ENCODE peak calls at places on chromosomes 3 and 15, in five cellular contexts. W, V, Q, C and B are unnamed samples.

GRCh38 chr3:12049675-12050074 is 45.5 kb downstream of the SYN2 start:
- DNase-seq in W (no peak), V (no peak), C (peak), Q (no peak), B (no peak)

GRCh38 chr15:78837543-78837942 is 26.3 kb upstream of the ADAMTS7 start:
- DNase-seq in C (peak), V (no peak), W (no peak), Q (no peak), B (no peak)

GRCh38 chr3:58497074-58497473 is 5.2 kb downstream of the KCTD6 start:
- DNase-seq in Q (no peak), W (no peak), V (no peak), C (peak), B (no peak)

GRCh38 chr3:52341123-52341522 is 25.0 kb downstream of the DNAH1 start:
- DNase-seq in Q (no peak), W (no peak), V (no peak), C (no peak), B (no peak)

GRCh38 chr3:27345493-27345892 is 23.7 kb downstream of the NEK10 start:
- DNase-seq in C (no peak), W (no peak), V (no peak), Q (no peak), B (no peak)

GRCh38 chr3:111980716-111981456 is 2.1 kb downstream of the ABHD10 start:
- DNase-seq in C (no peak), W (no peak), V (no peak), Q (no peak), B (no peak)

GRCh38 chr15:90358124-90359033 is 6.3 kb downstream of the ZNF774 start:
- DNase-seq in C (no peak), Q (no peak), V (no peak), W (no peak), B (no peak)

GRCh38 chr3:141578197-141578596 is 91.4 kb downstream of the RASA2 start:
- DNase-seq in C (no peak), W (no peak), V (no peak), Q (no peak), B (no peak)

GRCh38 chr15:36429707-36430106 is 149.7 kb upstream of the CDIN1 start:
- DNase-seq in C (no peak), W (no peak), V (no peak), Q (no peak), B (no peak)

GRCh38 chr3:112865757-112866156 is 19.1 kb upstream of the CD200R1L start:
- DNase-seq in C (no peak), W (no peak), V (no peak), Q (no peak), B (no peak)

GRCh38 chr3:143835312-143835711 is 13.0 kb downstream of the SLC9A9 start:
- DNase-seq in Q (no peak), V (no peak), W (no peak), C (no peak), B (no peak)

GRCh38 chr3:120568624-120569023 is 27.5 kb upstream of the NDUFB4 start:
- DNase-seq in C (no peak), V (no peak), Q (no peak), W (no peak), B (no peak)

GRCh38 chr3:14274999-14275961 is 96.7 kb downstream of the LSM3 start:
- DNase-seq in C (peak), Q (no peak), V (no peak), W (no peak), B (no peak)

GRCh38 chr3:36678216-36679013 is 85.9 kb downstream of the DCLK3 start:
- DNase-seq in Q (no peak), W (no peak), C (no peak), V (no peak), B (no peak)

GRCh38 chr3:122609798-122610559 is 32.5 kb downstream of the PARP15 start:
- DNase-seq in V (no peak), C (no peak), W (no peak), Q (no peak), B (no peak)

GRCh38 chr3:58237238-58237939 is at the start of gene ABHD6:
- DNase-seq in Q (peak), C (peak), V (peak), W (no peak), B (peak)

GRCh38 chr3:135908737-135909136 is 56.8 kb upstream of the PPP2R3A start:
- DNase-seq in V (no peak), Q (no peak), C (no peak), W (no peak), B (no peak)

GRCh38 chr15:76060098-76060989 is 559 bp downstream of the TMEM266 start:
- DNase-seq in C (no peak), Q (no peak), V (no peak), W (no peak), B (no peak)

GRCh38 chr3:65342084-65342683 is 654.4 kb upstream of the ADAMTS9 start:
- DNase-seq in C (peak), V (no peak), W (no peak), Q (peak), B (peak)

GRCh38 chr3:23810342-23811116 is 4.8 kb downstream of the UBE2E1 start:
- DNase-seq in Q (peak), V (peak), W (no peak), C (peak), B (peak)

GRCh38 chr3:60120245-60120644 is 1070.4 kb upstream of the CFAP20DC start:
- DNase-seq in C (no peak), Q (no peak), V (no peak), W (no peak), B (no peak)

GRCh38 chr15:70478251-70478990 is 284.9 kb downstream of the UACA start:
- DNase-seq in V (no peak), Q (no peak), W (no peak), C (no peak), B (peak)

GRCh38 chr15:59313703-59314332 is 58.9 kb downstream of the MYO1E start:
- DNase-seq in W (no peak), Q (peak), C (no peak), V (no peak), B (no peak)

GRCh38 chr3:142213298-142213697 is 12.1 kb downstream of the GK5 start:
- DNase-seq in C (no peak), W (no peak), V (no peak), Q (no peak), B (no peak)

GRCh38 chr3:152225176-152225575 is 43.6 kb upstream of the MBNL1 start:
- DNase-seq in W (no peak), V (no peak), Q (no peak), C (no peak), B (no peak)

GRCh38 chr3:136277634-136278033 is 27.5 kb downstream of the PCCB start:
- DNase-seq in V (no peak), W (no peak), Q (peak), C (peak), B (no peak)

GRCh38 chr3:85821130-85821756 is 862.5 kb downstream of the CADM2 start:
- DNase-seq in W (no peak), C (peak), V (no peak), Q (no peak), B (no peak)

DNA sequence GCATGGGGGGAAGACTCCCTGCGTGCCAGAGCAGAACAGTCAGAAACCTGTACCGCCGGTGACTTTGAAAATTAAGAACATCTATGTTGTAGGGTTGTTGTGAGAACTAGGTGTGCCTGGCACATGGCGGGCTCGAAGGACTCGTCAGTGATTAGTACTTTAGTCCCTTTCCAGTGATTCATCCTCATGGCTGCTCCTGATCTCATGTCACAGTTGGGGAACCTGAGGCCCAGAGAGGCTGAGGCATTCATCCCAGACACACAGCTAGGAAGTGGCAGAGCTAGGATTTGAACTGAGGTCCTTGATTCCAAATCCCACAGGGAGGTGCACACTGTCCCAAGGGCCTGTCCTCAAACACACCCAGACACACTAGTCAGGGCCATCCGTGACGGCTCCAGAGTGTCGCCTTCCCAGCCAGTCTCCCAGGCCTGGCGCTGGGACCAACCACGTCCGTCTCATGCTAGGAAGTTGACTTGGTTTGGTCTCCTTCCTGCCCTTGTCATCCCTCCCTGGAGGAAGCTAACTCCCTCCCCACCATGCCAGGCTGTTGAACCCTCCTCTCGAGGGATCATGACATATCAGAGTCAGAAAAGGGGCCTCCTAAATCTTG is 58.4 kb downstream of the SMAD6 start:
- DNase-seq in V (no peak), Q (no peak), W (no peak), C (no peak), B (no peak)
- H3K27ac ChIP-seq in V (no peak), Q (no peak), W (peak), C (no peak), B (no peak)

GRCh38 chr3:38490288-38490860 is 5.8 kb upstream of the EXOG start:
- DNase-seq in Q (no peak), W (no peak), V (no peak), C (peak), B (no peak)

GRCh38 chr3:38489766-38490165 is 6.4 kb upstream of the EXOG start:
- DNase-seq in V (no peak), W (no peak), Q (no peak), C (no peak), B (no peak)

GRCh38 chr3:38487323-38487722 is 8.8 kb upstream of the EXOG start:
- DNase-seq in V (no peak), Q (no peak), W (no peak), C (no peak), B (no peak)

GRCh38 chr3:38491215-38491614 is 4.9 kb upstream of the EXOG start:
- DNase-seq in V (no peak), W (no peak), C (no peak), Q (no peak), B (no peak)

GRCh38 chr3:38488949-38489348 is 7.2 kb upstream of the EXOG start:
- DNase-seq in Q (no peak), V (no peak), C (no peak), W (no peak), B (no peak)
- H3K27ac ChIP-seq in Q (no peak), V (no peak), C (no peak), W (no peak), B (no peak)

GRCh38 chr15:92807971-92808571 is 92.1 kb upstream of the CHD2 start:
- DNase-seq in W (no peak), C (no peak), Q (no peak), V (no peak), B (no peak)
- H3K27ac ChIP-seq in W (peak), C (no peak), Q (peak), V (peak), B (peak)

GRCh38 chr3:71226565-71227281 is 356.8 kb downstream of the FOXP1 start:
- DNase-seq in W (peak), V (peak), Q (no peak), C (no peak), B (peak)
- H3K27ac ChIP-seq in W (no peak), V (peak), Q (no peak), C (no peak), B (no peak)

DNA sequence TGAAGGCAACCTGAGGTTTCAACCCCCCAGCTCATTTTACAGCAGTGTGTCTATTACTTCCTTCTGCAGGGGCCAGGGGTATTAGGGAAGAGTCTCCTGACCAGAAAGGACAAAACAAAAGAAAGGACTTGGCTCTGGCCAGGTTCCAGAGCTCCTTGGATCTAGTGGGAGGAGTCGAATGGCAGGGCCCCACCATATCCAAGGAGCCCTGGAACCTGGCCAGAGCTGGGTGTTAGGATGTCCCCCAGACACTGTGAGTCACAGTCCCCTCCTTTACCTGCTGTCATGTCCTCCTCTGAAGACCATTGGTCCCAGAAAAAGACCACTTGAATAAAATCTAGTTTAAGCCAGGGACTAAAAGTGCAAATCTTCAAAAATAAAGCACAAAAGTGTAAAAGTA is 113.2 kb downstream of the EEFSEC start:
- DNase-seq in C (no peak), V (no peak), W (peak), Q (no peak), B (no peak)
- H3K27ac ChIP-seq in C (no peak), V (no peak), W (no peak), Q (no peak), B (no peak)